ENCODE peak calls at places on chromosome 12, in ten cellular contexts. E, I, Y, F, R, D, G, B, J and A are unnamed samples.

GRCh38 chr12:77382096-77382742 is 316.9 kb upstream of the E2F7 start:
- DNase-seq in E (no peak), I (no peak), Y (peak; percentile 45), F (no peak), R (no peak), D (no peak), G (no peak), B (no peak), J (no peak), A (no peak)

GRCh38 chr12:64256166-64256800 is 34.2 kb upstream of the KICS2 start:
- DNase-seq in E (no peak), I (no peak), Y (peak; percentile 81), F (peak; percentile 42), R (no peak), D (no peak), G (peak; percentile 68), B (no peak), J (no peak), A (no peak)

GRCh38 chr12:84056-84455 is 17.5 kb downstream of the IQSEC3 start:
- DNase-seq in E (peak; percentile 29), I (peak; percentile 94), Y (no peak), F (no peak), R (no peak), D (no peak), G (no peak), B (no peak), J (no peak), A (no peak)

GRCh38 chr12:121009744-121010143 is 6.5 kb downstream of the C12orf43 start:
- DNase-seq in E (no peak), I (no peak), Y (peak; percentile 52), F (peak; percentile 28), R (no peak), D (no peak), G (no peak), B (no peak), J (peak; percentile 5), A (no peak)

GRCh38 chr12:100860611-100861010 is 66.0 kb downstream of the ANO4 start:
- DNase-seq in E (no peak), I (no peak), Y (no peak), F (peak; percentile 87), R (no peak), D (no peak), G (no peak), B (no peak), J (no peak), A (no peak)

GRCh38 chr12:120640840-120641833 is 711 bp downstream of the CABP1 start:
- DNase-seq in E (peak; percentile 58), I (peak; percentile 26), Y (peak; percentile 66), F (peak; percentile 59), R (no peak), D (no peak), G (no peak), B (peak; percentile 55), J (no peak), A (no peak)

GRCh38 chr12:14554281-14555008 is 13.2 kb downstream of the PLBD1 start:
- DNase-seq in E (peak; percentile 81), I (peak; percentile 54), Y (peak; percentile 45), F (no peak), R (peak; percentile 81), D (no peak), G (peak; percentile 64), B (peak; percentile 81), J (peak; percentile 39), A (peak; percentile 88)

GRCh38 chr12:121138284-121138683 is 5.6 kb downstream of the P2RX7 start:
- DNase-seq in E (no peak), I (no peak), Y (no peak), F (no peak), R (no peak), D (no peak), G (no peak), B (no peak), J (no peak), A (no peak)

GRCh38 chr12:106586803-106587684 is 4.2 kb downstream of the RFX4 start:
- DNase-seq in E (no peak), I (no peak), Y (no peak), F (no peak), R (no peak), D (no peak), G (no peak), B (no peak), J (no peak), A (no peak)

GRCh38 chr12:106594447-106594846 is 11.6 kb downstream of the RFX4 start:
- DNase-seq in E (no peak), I (no peak), Y (no peak), F (peak; percentile 9), R (no peak), D (no peak), G (no peak), B (no peak), J (no peak), A (no peak)

GRCh38 chr12:106588771-106589170 is 6.0 kb downstream of the RFX4 start:
- DNase-seq in E (no peak), I (no peak), Y (no peak), F (no peak), R (no peak), D (no peak), G (no peak), B (no peak), J (no peak), A (no peak)

GRCh38 chr12:106586535-106586802 is 3.7 kb downstream of the RFX4 start:
- DNase-seq in E (no peak), I (no peak), Y (no peak), F (no peak), R (no peak), D (no peak), G (no peak), B (no peak), J (no peak), A (no peak)

GRCh38 chr12:106590601-106591000 is 7.8 kb downstream of the RFX4 start:
- DNase-seq in E (no peak), I (no peak), Y (no peak), F (no peak), R (no peak), D (no peak), G (no peak), B (no peak), J (no peak), A (no peak)
- H3K27me3 ChIP-seq in E (peaks cover 8% of the 10 kb centered on the region), I (peaks cover 46% of the 10 kb centered on the region), Y (peaks cover 100% of the 10 kb centered on the region), F (peaks cover 36% of the 10 kb centered on the region), R (peaks cover 58% of the 10 kb centered on the region), D (peaks cover 74% of the 10 kb centered on the region), G (peaks cover 62% of the 10 kb centered on the region), B (peaks cover 74% of the 10 kb centered on the region), J (peaks cover 48% of the 10 kb centered on the region), A (peaks cover 83% of the 10 kb centered on the region)

GRCh38 chr12:27975222-27976136 is 2.9 kb upstream of the PTHLH start:
- DNase-seq in E (peak; percentile 22), I (no peak), Y (peak; percentile 79), F (peak; percentile 73), R (no peak), D (peak; percentile 62), G (no peak), B (peak; percentile 10), J (no peak), A (no peak)
- H3K27me3 ChIP-seq in E (no peaks in the 10 kb centered on the region), I (peaks cover 67% of the 10 kb centered on the region), Y (peaks cover 99% of the 10 kb centered on the region), F (peaks cover 31% of the 10 kb centered on the region), R (peaks cover 39% of the 10 kb centered on the region), D (no peaks in the 10 kb centered on the region), G (peaks cover 56% of the 10 kb centered on the region), B (peaks cover 57% of the 10 kb centered on the region), J (peaks cover 28% of the 10 kb centered on the region), A (peaks cover 46% of the 10 kb centered on the region)

GRCh38 chr12:4809013-4809448 is 88.8 kb downstream of the GALNT8 start:
- DNase-seq in E (peak; percentile 48), I (no peak), Y (no peak), F (peak; percentile 48), R (no peak), D (no peak), G (no peak), B (peak; percentile 17), J (no peak), A (peak; percentile 68)

GRCh38 chr12:4806439-4807115 is 86.4 kb downstream of the GALNT8 start:
- DNase-seq in E (no peak), I (no peak), Y (no peak), F (no peak), R (no peak), D (no peak), G (no peak), B (no peak), J (no peak), A (no peak)

GRCh38 chr12:4809449-4810218 is 89.4 kb downstream of the GALNT8 start:
- DNase-seq in E (peak; percentile 24), I (no peak), Y (no peak), F (peak; percentile 26), R (no peak), D (no peak), G (no peak), B (no peak), J (no peak), A (peak; percentile 70)

GRCh38 chr12:4807813-4808212 is 87.6 kb downstream of the GALNT8 start:
- DNase-seq in E (no peak), I (no peak), Y (no peak), F (no peak), R (no peak), D (no peak), G (no peak), B (no peak), J (no peak), A (no peak)

GRCh38 chr12:4807116-4807783 is 87.0 kb downstream of the GALNT8 start:
- DNase-seq in E (no peak), I (no peak), Y (no peak), F (no peak), R (no peak), D (no peak), G (no peak), B (no peak), J (no peak), A (no peak)
- H3K27me3 ChIP-seq in E (peaks cover 5% of the 10 kb centered on the region), I (peaks cover 14% of the 10 kb centered on the region), Y (peaks cover 64% of the 10 kb centered on the region), F (peaks cover 4% of the 10 kb centered on the region), R (peaks cover 33% of the 10 kb centered on the region), D (peaks cover 54% of the 10 kb centered on the region), G (peaks cover 25% of the 10 kb centered on the region), B (peaks cover 16% of the 10 kb centered on the region), J (peaks cover 27% of the 10 kb centered on the region), A (peaks cover 52% of the 10 kb centered on the region)

GRCh38 chr12:112851024-112851777 is 55.6 kb upstream of the OAS1 start:
- DNase-seq in E (no peak), I (no peak), Y (no peak), F (no peak), R (no peak), D (no peak), G (no peak), B (no peak), J (no peak), A (no peak)

GRCh38 chr12:112848338-112848715 is 56.8 kb downstream of the RPH3A start:
- DNase-seq in E (no peak), I (no peak), Y (no peak), F (no peak), R (no peak), D (no peak), G (no peak), B (no peak), J (no peak), A (no peak)

GRCh38 chr12:112850343-112850742 is 56.4 kb upstream of the OAS1 start:
- DNase-seq in E (no peak), I (peak; percentile 87), Y (no peak), F (no peak), R (no peak), D (no peak), G (no peak), B (no peak), J (no peak), A (no peak)

GRCh38 chr12:112847708-112848337 is 56.3 kb downstream of the RPH3A start:
- DNase-seq in E (no peak), I (no peak), Y (no peak), F (no peak), R (no peak), D (no peak), G (no peak), B (no peak), J (no peak), A (no peak)

DNA sequence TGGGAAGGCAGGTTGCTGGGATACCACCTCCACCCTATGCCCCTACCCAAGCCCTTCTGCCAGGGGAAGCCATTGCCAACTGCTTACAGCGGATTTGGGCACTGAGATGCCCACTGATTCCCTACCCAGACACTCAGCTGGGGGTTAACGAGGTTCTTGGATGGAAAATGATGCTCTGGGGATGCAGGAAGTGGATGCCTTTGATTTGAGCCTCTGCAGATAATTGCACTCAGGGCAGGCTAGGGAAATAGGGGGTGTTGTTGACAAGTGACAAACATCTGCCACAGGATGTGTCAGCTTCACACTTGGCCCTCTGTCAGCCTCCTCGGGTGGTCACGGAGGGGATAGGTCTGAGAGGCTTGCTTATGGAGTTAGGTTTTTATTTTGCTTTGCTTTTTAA is 57.4 kb downstream of the RPH3A start:
- DNase-seq in E (no peak), I (no peak), Y (no peak), F (no peak), R (no peak), D (no peak), G (no peak), B (no peak), J (no peak), A (no peak)
- H3K27me3 ChIP-seq in E (no peaks in the 10 kb centered on the region), I (no peaks in the 10 kb centered on the region), Y (no peaks in the 10 kb centered on the region), F (peaks cover 4% of the 10 kb centered on the region), R (peaks cover 15% of the 10 kb centered on the region), D (no peaks in the 10 kb centered on the region), G (peaks cover 14% of the 10 kb centered on the region), B (peaks cover 41% of the 10 kb centered on the region), J (peaks cover 8% of the 10 kb centered on the region), A (peaks cover 46% of the 10 kb centered on the region)